ENCODE peak calls at places on chromosome 10, in four cellular contexts. One of them, this sample, is unnamed.

GRCh38 chr10:52019656-52020055 is 294.4 kb upstream of the DKK1 start:
- DNase-seq in GM23338: no peak
- DNase-seq in PC-3: no peak
- DNase-seq in prostate gland: no peak
- DNase-seq in this sample: no peak

GRCh38 chr10:52215745-52216361 is 98.2 kb upstream of the DKK1 start:
- DNase-seq in GM23338: peak; percentile 79
- DNase-seq in PC-3: peak; percentile 96
- DNase-seq in prostate gland: peak; percentile 37
- DNase-seq in this sample: peak; percentile 68

GRCh38 chr10:101007099-101007711 is 7.6 kb downstream of the LZTS2 start:
- DNase-seq in GM23338: no peak
- DNase-seq in PC-3: no peak
- DNase-seq in prostate gland: no peak
- DNase-seq in this sample: no peak

GRCh38 chr10:29631049-29631339 is 3.8 kb downstream of the SVIL start:
- DNase-seq in GM23338: no peak
- DNase-seq in PC-3: no peak
- DNase-seq in prostate gland: no peak
- DNase-seq in this sample: no peak

GRCh38 chr10:86711957-86712708 is 43.8 kb downstream of the LDB3 start:
- DNase-seq in GM23338: peak; percentile 61
- DNase-seq in PC-3: no peak
- DNase-seq in prostate gland: peak; percentile 38
- DNase-seq in this sample: no peak

GRCh38 chr10:8473205-8473604 is 418.7 kb downstream of the GATA3 start:
- DNase-seq in GM23338: no peak
- DNase-seq in PC-3: peak; percentile 34
- DNase-seq in prostate gland: no peak
- DNase-seq in this sample: no peak

GRCh38 chr10:116748041-116748440 is 5.7 kb upstream of the HSPA12A start:
- DNase-seq in GM23338: no peak
- DNase-seq in PC-3: peak; percentile 29
- DNase-seq in prostate gland: no peak
- DNase-seq in this sample: peak; percentile 38

GRCh38 chr10:98509745-98510144 is 63.0 kb upstream of the HPS1 start:
- DNase-seq in GM23338: no peak
- DNase-seq in PC-3: no peak
- DNase-seq in prostate gland: no peak
- DNase-seq in this sample: peak; percentile 44

GRCh38 chr10:14389981-14390590 is 59.4 kb upstream of the FRMD4A start:
- DNase-seq in GM23338: no peak
- DNase-seq in PC-3: no peak
- DNase-seq in prostate gland: no peak
- DNase-seq in this sample: no peak

GRCh38 chr10:107085661-107086525 is 78.6 kb downstream of the SORCS1 start:
- DNase-seq in GM23338: no peak
- DNase-seq in PC-3: no peak
- DNase-seq in prostate gland: no peak
- DNase-seq in this sample: no peak

GRCh38 chr10:118903691-118904090 is 125.8 kb upstream of the NANOS1 start:
- DNase-seq in GM23338: no peak
- DNase-seq in PC-3: no peak
- DNase-seq in prostate gland: no peak
- DNase-seq in this sample: no peak

GRCh38 chr10:118901409-118901808 is 128.1 kb upstream of the NANOS1 start:
- DNase-seq in GM23338: no peak
- DNase-seq in PC-3: no peak
- DNase-seq in prostate gland: no peak
- DNase-seq in this sample: no peak

GRCh38 chr10:118904284-118904683 is 125.2 kb upstream of the NANOS1 start:
- DNase-seq in GM23338: no peak
- DNase-seq in PC-3: no peak
- DNase-seq in prostate gland: no peak
- DNase-seq in this sample: no peak

GRCh38 chr10:118903251-118903650 is 126.3 kb upstream of the NANOS1 start:
- DNase-seq in GM23338: no peak
- DNase-seq in PC-3: no peak
- DNase-seq in prostate gland: no peak
- DNase-seq in this sample: no peak

GRCh38 chr10:118900617-118901016 is 128.9 kb upstream of the NANOS1 start:
- DNase-seq in GM23338: peak; percentile 4
- DNase-seq in PC-3: no peak
- DNase-seq in prostate gland: no peak
- DNase-seq in this sample: no peak
- H3K4me3 ChIP-seq in GM23338: no peak overlapping the region
- H3K4me3 ChIP-seq in PC-3: no peak overlapping the region
- H3K4me3 ChIP-seq in prostate gland: no peak overlapping the region
- H3K4me3 ChIP-seq in this sample: no peak overlapping the region

DNA sequence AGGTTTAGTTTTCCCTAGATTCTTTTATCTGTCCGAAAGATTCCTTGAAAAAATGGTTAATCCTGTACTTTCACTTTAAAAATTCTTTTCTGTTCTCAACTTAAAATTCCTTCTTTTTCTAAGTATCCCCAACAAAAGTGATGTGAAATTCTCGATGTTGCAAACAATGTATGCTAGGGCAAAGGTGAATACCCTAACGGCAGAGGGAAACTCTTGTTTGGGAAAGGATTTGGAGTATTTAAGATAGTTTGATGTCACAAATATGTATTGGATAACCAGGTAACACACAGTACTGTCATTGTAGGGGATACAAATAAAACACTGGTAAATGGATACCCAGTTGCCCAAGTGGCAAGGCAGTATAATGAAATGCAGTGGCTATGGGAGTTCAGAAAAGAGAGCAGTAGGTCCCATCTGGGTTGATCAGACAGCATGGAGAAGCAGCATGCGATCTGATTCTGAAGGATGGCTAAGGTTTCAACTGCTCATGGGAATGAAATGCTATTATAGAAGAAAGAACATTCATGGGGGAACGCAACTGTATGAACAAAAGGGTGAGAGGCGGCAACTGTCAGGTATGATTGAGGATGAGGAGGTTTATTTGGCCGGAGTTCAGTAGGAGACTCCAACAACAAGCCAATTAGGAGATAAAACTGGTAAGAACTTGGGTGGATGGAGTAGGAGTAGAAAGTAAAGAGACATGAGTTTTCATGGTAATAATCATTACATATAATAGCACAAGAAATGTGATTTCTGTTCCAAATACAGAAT is 3.2 kb upstream of the EPC1 start:
- DNase-seq in GM23338: no peak
- DNase-seq in PC-3: no peak
- DNase-seq in prostate gland: no peak
- DNase-seq in this sample: no peak
- H3K4me3 ChIP-seq in GM23338: no peak overlapping the region
- H3K4me3 ChIP-seq in PC-3: no peak overlapping the region
- H3K4me3 ChIP-seq in prostate gland: no peak overlapping the region
- H3K4me3 ChIP-seq in this sample: no peak overlapping the region

GRCh38 chr10:24115403-24115802 is 93.5 kb upstream of the KIAA1217 start:
- DNase-seq in GM23338: no peak
- DNase-seq in PC-3: no peak
- DNase-seq in prostate gland: no peak
- DNase-seq in this sample: no peak

GRCh38 chr10:24114561-24114960 is 94.4 kb upstream of the KIAA1217 start:
- DNase-seq in GM23338: no peak
- DNase-seq in PC-3: no peak
- DNase-seq in prostate gland: no peak
- DNase-seq in this sample: no peak

GRCh38 chr10:24120651-24121050 is 88.3 kb upstream of the KIAA1217 start:
- DNase-seq in GM23338: no peak
- DNase-seq in PC-3: no peak
- DNase-seq in prostate gland: no peak
- DNase-seq in this sample: no peak

GRCh38 chr10:24118246-24118645 is 90.7 kb upstream of the KIAA1217 start:
- DNase-seq in GM23338: peak; percentile 35
- DNase-seq in PC-3: no peak
- DNase-seq in prostate gland: no peak
- DNase-seq in this sample: no peak

GRCh38 chr10:24119919-24120318 is 89.0 kb upstream of the KIAA1217 start:
- DNase-seq in GM23338: no peak
- DNase-seq in PC-3: no peak
- DNase-seq in prostate gland: no peak
- DNase-seq in this sample: no peak
- H3K4me3 ChIP-seq in GM23338: no peak overlapping the region
- H3K4me3 ChIP-seq in PC-3: no peak overlapping the region
- H3K4me3 ChIP-seq in prostate gland: no peak overlapping the region
- H3K4me3 ChIP-seq in this sample: no peak overlapping the region

DNA sequence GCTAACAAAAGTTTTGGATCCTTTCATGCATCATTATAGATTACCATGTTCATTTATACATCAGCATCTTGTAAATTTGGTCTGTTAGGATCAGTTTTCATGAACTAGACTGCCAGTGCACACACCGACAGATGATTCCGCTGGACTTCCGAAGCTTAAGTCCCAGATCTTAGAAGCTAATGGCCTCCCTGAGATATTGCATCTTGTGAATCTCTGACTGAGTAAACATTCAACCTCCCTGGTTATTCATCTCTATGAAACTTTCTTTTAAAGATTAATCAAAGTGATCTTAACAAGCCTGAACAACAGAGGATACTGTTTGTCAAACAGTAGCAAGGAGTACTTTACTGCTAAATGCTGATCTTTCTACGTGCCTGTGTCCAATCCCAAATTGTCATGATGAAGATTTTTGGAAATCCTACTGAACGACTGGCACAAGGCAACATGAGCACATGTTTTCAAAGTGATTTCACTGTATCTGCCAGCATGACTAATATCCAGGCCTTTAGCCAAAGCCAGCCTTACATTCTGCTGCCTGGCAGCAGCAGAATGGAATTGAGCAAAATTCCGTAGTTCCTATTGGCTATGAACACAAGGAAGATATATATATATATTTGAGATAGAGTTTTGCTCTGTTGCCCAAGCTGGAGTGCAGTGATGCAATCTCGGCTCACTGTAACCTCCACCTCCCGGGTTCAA is 91.3 kb upstream of the ANK3 start:
- DNase-seq in GM23338: no peak
- DNase-seq in PC-3: peak; percentile 100
- DNase-seq in prostate gland: peak; percentile 75
- DNase-seq in this sample: no peak
- H3K4me3 ChIP-seq in GM23338: no peak overlapping the region
- H3K4me3 ChIP-seq in PC-3: peak overlapping the region; percentile 23
- H3K4me3 ChIP-seq in prostate gland: no peak overlapping the region
- H3K4me3 ChIP-seq in this sample: no peak overlapping the region

DNA sequence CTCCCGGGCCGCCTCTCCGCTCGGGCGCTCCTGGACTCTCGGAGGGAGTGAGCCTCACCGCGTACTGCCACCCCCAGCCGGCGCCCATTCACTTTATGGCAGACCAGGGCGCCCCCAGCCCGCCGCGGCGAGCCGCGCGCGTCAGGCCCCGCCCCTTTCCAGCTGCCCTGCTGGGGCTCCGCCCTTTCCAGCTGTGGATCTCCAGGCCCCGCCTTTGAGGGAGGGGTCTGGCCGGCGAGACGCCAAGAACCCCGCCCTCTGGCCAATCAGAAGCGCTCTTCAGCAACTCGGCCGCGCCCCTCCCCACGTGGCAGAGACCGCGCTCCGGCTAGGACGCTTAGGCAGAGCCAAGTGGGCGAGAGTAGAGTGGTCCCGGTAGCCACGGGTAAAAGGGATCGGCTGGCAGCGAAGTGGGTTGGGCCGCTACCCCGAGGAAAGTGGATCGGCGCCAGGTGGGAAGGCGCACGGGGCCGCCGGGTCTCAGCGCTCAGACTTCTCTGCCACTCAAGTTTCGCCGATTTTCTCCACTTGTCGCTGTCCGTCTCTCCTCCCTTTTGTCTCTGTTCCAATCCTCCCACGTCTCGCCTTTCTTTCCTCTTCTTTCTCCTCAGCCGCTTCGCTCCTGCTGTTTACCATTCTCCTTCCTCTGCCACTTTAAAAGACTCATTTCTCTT is at the start of gene PITX3:
- DNase-seq in GM23338: peak; percentile 98
- DNase-seq in PC-3: peak; percentile 69
- DNase-seq in prostate gland: peak; percentile 82
- DNase-seq in this sample: peak; percentile 94
- H3K4me3 ChIP-seq in GM23338: peak within 1 kb of the TSS; percentile 77
- H3K4me3 ChIP-seq in PC-3: peak within 1 kb of the TSS; percentile 70
- H3K4me3 ChIP-seq in prostate gland: peak within 1 kb of the TSS; percentile 49
- H3K4me3 ChIP-seq in this sample: peak within 1 kb of the TSS; percentile 52

DNA sequence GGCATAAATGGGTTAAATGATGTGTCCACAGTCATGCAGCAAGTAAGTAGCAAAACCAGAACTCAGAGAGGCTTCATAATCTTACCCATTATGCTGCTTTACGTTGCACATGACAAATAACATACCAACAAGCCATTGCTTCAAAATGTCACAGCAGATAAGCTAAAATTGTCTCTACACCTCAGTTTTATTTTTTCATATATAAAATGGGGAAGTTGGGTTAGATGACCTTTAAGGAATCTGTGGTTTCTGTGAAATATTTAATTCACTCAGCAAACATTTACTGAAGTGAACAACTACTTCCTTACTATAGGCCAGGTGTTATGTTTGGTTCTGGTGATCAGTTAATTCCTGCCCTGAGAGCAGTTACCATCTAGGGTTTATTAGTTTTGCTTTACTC is 2.3 kb upstream of the ASCC1 start:
- DNase-seq in GM23338: no peak
- DNase-seq in PC-3: no peak
- DNase-seq in prostate gland: no peak
- DNase-seq in this sample: no peak
- H3K4me3 ChIP-seq in GM23338: no peak overlapping the region
- H3K4me3 ChIP-seq in PC-3: no peak overlapping the region
- H3K4me3 ChIP-seq in prostate gland: no peak overlapping the region
- H3K4me3 ChIP-seq in this sample: no peak overlapping the region

GRCh38 chr10:131207584-131208532 is 103.7 kb downstream of the TCERG1L start:
- DNase-seq in GM23338: no peak
- DNase-seq in PC-3: no peak
- DNase-seq in prostate gland: no peak
- DNase-seq in this sample: no peak
- H3K4me3 ChIP-seq in GM23338: no peak overlapping the region
- H3K4me3 ChIP-seq in PC-3: no peak overlapping the region
- H3K4me3 ChIP-seq in prostate gland: no peak overlapping the region
- H3K4me3 ChIP-seq in this sample: no peak overlapping the region

GRCh38 chr10:649798-650690 is 39.4 kb downstream of the DIP2C start:
- DNase-seq in GM23338: no peak
- DNase-seq in PC-3: no peak
- DNase-seq in prostate gland: no peak
- DNase-seq in this sample: peak; percentile 85
- H3K4me3 ChIP-seq in GM23338: no peak overlapping the region
- H3K4me3 ChIP-seq in PC-3: no peak overlapping the region
- H3K4me3 ChIP-seq in prostate gland: no peak overlapping the region
- H3K4me3 ChIP-seq in this sample: peak overlapping the region; percentile 26